ENCODE peak calls at places on chromosomes 2 and 18, in eight cellular contexts. Y, U, P, R, M, D, O and G are unnamed samples.
A peak's percentile ranks its signal among the peaks of the same experiment; 100 is the strongest.

GRCh38 chr2:70995227-70995729 is 605 bp upstream of the TEX261 start:
- DNase-seq in Y (peak; percentile 12), U (no peak), P (peak; percentile 58), R (peak; percentile 38), M (peak; percentile 23), D (peak; percentile 35), O (peak; percentile 55), G (no peak)

GRCh38 chr2:82950148-82950547 is 1508.9 kb downstream of the SUCLG1 start:
- DNase-seq in Y (no peak), U (no peak), P (no peak), R (no peak), M (no peak), D (no peak), O (no peak), G (no peak)

GRCh38 chr18:45993441-45993840 is 26.3 kb upstream of the EPG5 start:
- DNase-seq in Y (no peak), U (no peak), P (no peak), R (no peak), M (peak; percentile 38), D (peak; percentile 89), O (peak; percentile 90), G (no peak)

GRCh38 chr18:12299862-12300261 is 8.2 kb upstream of the TUBB6 start:
- DNase-seq in Y (no peak), U (no peak), P (no peak), R (no peak), M (no peak), D (no peak), O (no peak), G (no peak)

GRCh38 chr2:71548589-71549485 is 95.5 kb downstream of the DYSF start:
- DNase-seq in Y (peak; percentile 28), U (peak; percentile 77), P (peak; percentile 68), R (peak; percentile 25), M (peak; percentile 68), D (peak; percentile 66), O (peak; percentile 56), G (peak; percentile 14)

GRCh38 chr2:75053484-75054112 is 95.2 kb downstream of the POLE4 start:
- DNase-seq in Y (no peak), U (no peak), P (no peak), R (peak; percentile 28), M (peak; percentile 37), D (no peak), O (peak; percentile 48), G (no peak)

GRCh38 chr2:240989451-240990265 is 8.8 kb upstream of the SNED1 start:
- DNase-seq in Y (no peak), U (peak; percentile 74), P (no peak), R (peak; percentile 7), M (peak; percentile 42), D (peak; percentile 32), O (peak; percentile 11), G (no peak)

GRCh38 chr18:46915800-46916550 is 1.3 kb downstream of the PIAS2 start:
- DNase-seq in Y (no peak), U (no peak), P (no peak), R (no peak), M (no peak), D (no peak), O (peak; percentile 39), G (no peak)

GRCh38 chr2:239778861-239779591 is 246.1 kb downstream of the NDUFA10 start:
- DNase-seq in Y (no peak), U (peak; percentile 39), P (peak; percentile 16), R (no peak), M (no peak), D (no peak), O (no peak), G (no peak)

GRCh38 chr18:42274488-42275137 is 319.6 kb downstream of the PIK3C3 start:
- DNase-seq in Y (no peak), U (no peak), P (no peak), R (no peak), M (peak; percentile 35), D (peak; percentile 55), O (peak; percentile 52), G (no peak)

GRCh38 chr2:114022360-114023085 is 132.6 kb downstream of the ACTR3 start:
- DNase-seq in Y (no peak), U (no peak), P (no peak), R (no peak), M (peak; percentile 12), D (peak; percentile 49), O (peak; percentile 88), G (no peak)

GRCh38 chr2:186884585-186884984 is 35.6 kb upstream of the ZSWIM2 start:
- DNase-seq in Y (no peak), U (no peak), P (no peak), R (no peak), M (peak; percentile 33), D (no peak), O (no peak), G (peak; percentile 94)

GRCh38 chr2:16104345-16105177 is 164.2 kb downstream of the MYCN start:
- DNase-seq in Y (no peak), U (no peak), P (no peak), R (no peak), M (no peak), D (no peak), O (no peak), G (no peak)